ENCODE peak calls at places on chromosome 6, in eight cellular contexts. One of them, this sample, is unnamed.
A peak's percentile ranks its signal among the peaks of the same experiment; 100 is the strongest.

GRCh38 chr6:32087574-32088486 is 21.3 kb downstream of the TNXB start:
- DNase-seq in MM.1S: peak; percentile 49
- DNase-seq in colonic mucosa: peak; percentile 87
- DNase-seq in astrocyte: no peak
- DNase-seq in HCT116: peak; percentile 81
- DNase-seq in GM12878: no peak
- DNase-seq in IMR-90: peak; percentile 46
- DNase-seq in HepG2: peak; percentile 82
- DNase-seq in this sample: peak; percentile 95

GRCh38 chr6:156970595-156971112 is 193.5 kb downstream of the ARID1B start:
- DNase-seq in astrocyte: no peak
- DNase-seq in IMR-90: no peak
- DNase-seq in GM12878: no peak
- DNase-seq in HCT116: no peak
- DNase-seq in MM.1S: no peak
- DNase-seq in colonic mucosa: no peak
- DNase-seq in HepG2: no peak
- DNase-seq in this sample: no peak

GRCh38 chr6:35019831-35020230 is 121.3 kb downstream of the TCP11 start:
- DNase-seq in IMR-90: no peak
- DNase-seq in MM.1S: no peak
- DNase-seq in HCT116: no peak
- DNase-seq in HepG2: no peak
- DNase-seq in GM12878: no peak
- DNase-seq in colonic mucosa: no peak
- DNase-seq in astrocyte: no peak
- DNase-seq in this sample: no peak

GRCh38 chr6:108581237-108581931 is 20.7 kb downstream of the FOXO3 start:
- DNase-seq in HCT116: no peak
- DNase-seq in HepG2: no peak
- DNase-seq in IMR-90: peak; percentile 84
- DNase-seq in MM.1S: peak; percentile 79
- DNase-seq in colonic mucosa: peak; percentile 43
- DNase-seq in GM12878: no peak
- DNase-seq in astrocyte: peak; percentile 91
- DNase-seq in this sample: no peak

GRCh38 chr6:169641461-169642085 is 60.3 kb downstream of the WDR27 start:
- DNase-seq in colonic mucosa: no peak
- DNase-seq in HCT116: no peak
- DNase-seq in HepG2: no peak
- DNase-seq in IMR-90: no peak
- DNase-seq in GM12878: no peak
- DNase-seq in MM.1S: no peak
- DNase-seq in astrocyte: no peak
- DNase-seq in this sample: no peak

GRCh38 chr6:38100380-38100779 is 280.9 kb downstream of the ZFAND3 start:
- DNase-seq in colonic mucosa: no peak
- DNase-seq in astrocyte: no peak
- DNase-seq in HepG2: no peak
- DNase-seq in IMR-90: no peak
- DNase-seq in HCT116: no peak
- DNase-seq in GM12878: peak; percentile 5
- DNase-seq in MM.1S: no peak
- DNase-seq in this sample: no peak

GRCh38 chr6:35024601-35025054 is 116.5 kb downstream of the TCP11 start:
- DNase-seq in HCT116: peak; percentile 29
- DNase-seq in astrocyte: peak; percentile 64
- DNase-seq in colonic mucosa: peak; percentile 67
- DNase-seq in MM.1S: no peak
- DNase-seq in HepG2: peak; percentile 28
- DNase-seq in GM12878: no peak
- DNase-seq in IMR-90: peak; percentile 45
- DNase-seq in this sample: no peak

GRCh38 chr6:98239057-98239456 is 595.3 kb upstream of the POU3F2 start:
- DNase-seq in HCT116: no peak
- DNase-seq in MM.1S: no peak
- DNase-seq in IMR-90: no peak
- DNase-seq in colonic mucosa: no peak
- DNase-seq in GM12878: no peak
- DNase-seq in HepG2: no peak
- DNase-seq in astrocyte: no peak
- DNase-seq in this sample: no peak

GRCh38 chr6:42263165-42263852 is 45.6 kb upstream of the MRPS10 start:
- DNase-seq in HepG2: no peak
- DNase-seq in IMR-90: no peak
- DNase-seq in HCT116: no peak
- DNase-seq in colonic mucosa: no peak
- DNase-seq in GM12878: no peak
- DNase-seq in astrocyte: peak; percentile 34
- DNase-seq in MM.1S: no peak
- DNase-seq in this sample: peak; percentile 81

GRCh38 chr6:42260424-42260888 is 42.8 kb upstream of the MRPS10 start:
- DNase-seq in MM.1S: no peak
- DNase-seq in IMR-90: no peak
- DNase-seq in GM12878: no peak
- DNase-seq in HCT116: peak; percentile 83
- DNase-seq in astrocyte: no peak
- DNase-seq in colonic mucosa: no peak
- DNase-seq in HepG2: peak; percentile 44
- DNase-seq in this sample: peak; percentile 87

GRCh38 chr6:42259286-42259685 is 41.6 kb upstream of the MRPS10 start:
- DNase-seq in HCT116: no peak
- DNase-seq in MM.1S: no peak
- DNase-seq in IMR-90: no peak
- DNase-seq in GM12878: no peak
- DNase-seq in colonic mucosa: no peak
- DNase-seq in astrocyte: no peak
- DNase-seq in HepG2: no peak
- DNase-seq in this sample: peak; percentile 85

GRCh38 chr6:42259841-42260395 is 42.3 kb upstream of the MRPS10 start:
- DNase-seq in HepG2: no peak
- DNase-seq in IMR-90: no peak
- DNase-seq in MM.1S: no peak
- DNase-seq in colonic mucosa: no peak
- DNase-seq in GM12878: no peak
- DNase-seq in astrocyte: no peak
- DNase-seq in HCT116: no peak
- DNase-seq in this sample: peak; percentile 81

DNA sequence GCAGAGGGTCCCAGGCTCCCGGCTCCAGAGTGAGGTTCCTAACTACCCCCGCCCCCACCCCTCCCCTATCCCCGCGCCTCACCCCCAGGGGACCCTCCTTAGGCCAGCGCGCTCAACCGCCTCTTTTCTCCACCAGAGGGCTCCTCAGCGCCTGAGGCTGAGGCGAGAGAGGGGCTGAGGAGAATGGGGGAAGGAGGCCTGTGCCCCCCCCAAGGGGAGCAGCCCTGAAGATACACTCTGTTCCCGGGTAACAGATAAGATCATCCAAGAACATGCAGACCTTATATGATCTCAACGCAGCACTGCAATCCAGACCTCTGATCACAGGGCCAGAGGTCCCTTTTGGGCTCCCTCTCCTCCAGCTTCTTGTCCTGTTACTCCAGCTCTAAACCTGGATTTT is 43.3 kb upstream of the MRPS10 start:
- DNase-seq in colonic mucosa: no peak
- DNase-seq in HepG2: no peak
- DNase-seq in GM12878: no peak
- DNase-seq in HCT116: no peak
- DNase-seq in astrocyte: no peak
- DNase-seq in IMR-90: no peak
- DNase-seq in MM.1S: no peak
- DNase-seq in this sample: peak; percentile 92
- TF ChIP-seq CTCF in colonic mucosa: peak; percentile 40
- TF ChIP-seq CTCF in HepG2: peak; percentile 56
- TF ChIP-seq CTCF in GM12878: peak; percentile 47
- TF ChIP-seq CTCF in HCT116: peak; percentile 58
- TF ChIP-seq CTCF in astrocyte: peak; percentile 6
- TF ChIP-seq CTCF in IMR-90: peak; percentile 47
- TF ChIP-seq CTCF in MM.1S: peak; percentile 37
- TF ChIP-seq CTCF in this sample: no peak

GRCh38 chr6:47286301-47286700 is 23.4 kb downstream of the TNFRSF21 start:
- DNase-seq in GM12878: no peak
- DNase-seq in HepG2: no peak
- DNase-seq in colonic mucosa: no peak
- DNase-seq in IMR-90: no peak
- DNase-seq in MM.1S: no peak
- DNase-seq in astrocyte: no peak
- DNase-seq in HCT116: no peak
- DNase-seq in this sample: no peak

GRCh38 chr6:47288245-47289090 is 21.2 kb downstream of the TNFRSF21 start:
- DNase-seq in colonic mucosa: no peak
- DNase-seq in HepG2: no peak
- DNase-seq in MM.1S: no peak
- DNase-seq in HCT116: no peak
- DNase-seq in GM12878: no peak
- DNase-seq in IMR-90: no peak
- DNase-seq in astrocyte: no peak
- DNase-seq in this sample: no peak

GRCh38 chr6:47292027-47292426 is 17.7 kb downstream of the TNFRSF21 start:
- DNase-seq in HepG2: no peak
- DNase-seq in IMR-90: no peak
- DNase-seq in GM12878: no peak
- DNase-seq in HCT116: no peak
- DNase-seq in astrocyte: no peak
- DNase-seq in MM.1S: no peak
- DNase-seq in colonic mucosa: no peak
- DNase-seq in this sample: no peak

GRCh38 chr6:47292944-47293343 is 16.8 kb downstream of the TNFRSF21 start:
- DNase-seq in GM12878: no peak
- DNase-seq in astrocyte: peak; percentile 52
- DNase-seq in colonic mucosa: no peak
- DNase-seq in HCT116: no peak
- DNase-seq in HepG2: peak; percentile 24
- DNase-seq in MM.1S: no peak
- DNase-seq in IMR-90: peak; percentile 35
- DNase-seq in this sample: no peak

DNA sequence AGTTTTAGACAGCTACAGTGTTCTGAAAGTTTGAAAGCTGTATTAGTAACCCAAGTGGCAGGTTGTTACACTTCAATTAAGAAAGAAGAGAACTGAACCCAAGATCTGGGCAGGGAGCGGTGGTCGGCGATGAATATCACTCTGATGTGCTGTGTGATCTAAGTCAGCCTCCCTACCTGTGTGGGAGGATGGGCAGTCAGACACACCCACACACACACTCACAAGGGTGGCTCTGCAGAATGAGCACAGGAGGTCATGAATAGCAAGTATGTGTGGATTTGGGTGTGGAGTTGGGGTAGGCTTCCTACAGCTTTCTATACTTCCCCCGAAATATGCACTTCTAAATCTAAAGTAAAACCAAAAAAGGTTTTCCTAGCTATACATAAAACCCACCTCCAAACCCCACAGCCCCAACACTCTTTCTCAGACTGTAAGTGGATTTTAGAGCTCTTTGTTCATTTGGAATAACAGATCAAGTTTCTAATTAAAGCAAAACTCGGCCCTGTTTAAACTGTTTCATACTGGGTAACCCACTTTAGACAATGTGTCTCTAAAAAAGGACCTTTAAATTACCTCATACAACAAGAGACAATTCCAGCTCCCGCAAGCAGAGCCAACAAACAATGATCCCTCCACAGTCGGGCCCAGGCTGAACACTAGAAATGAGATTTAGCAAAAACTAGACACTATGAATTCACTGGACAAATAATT is 19.4 kb downstream of the TNFRSF21 start:
- DNase-seq in MM.1S: no peak
- DNase-seq in astrocyte: no peak
- DNase-seq in IMR-90: no peak
- DNase-seq in HCT116: no peak
- DNase-seq in GM12878: no peak
- DNase-seq in HepG2: no peak
- DNase-seq in colonic mucosa: no peak
- DNase-seq in this sample: no peak
- H3K36me3 ChIP-seq in MM.1S: no peaks in the 10 kb centered on the region
- H3K36me3 ChIP-seq in astrocyte: peaks cover 4% of the 10 kb centered on the region
- H3K36me3 ChIP-seq in IMR-90: peaks cover 3% of the 10 kb centered on the region
- H3K36me3 ChIP-seq in HCT116: no peaks in the 10 kb centered on the region
- H3K36me3 ChIP-seq in GM12878: no peaks in the 10 kb centered on the region
- H3K36me3 ChIP-seq in HepG2: peaks cover 14% of the 10 kb centered on the region
- H3K36me3 ChIP-seq in colonic mucosa: no peaks in the 10 kb centered on the region
- H3K36me3 ChIP-seq in this sample: peaks cover 6% of the 10 kb centered on the region

GRCh38 chr6:111486921-111487320 is 3.9 kb upstream of the REV3L start:
- DNase-seq in colonic mucosa: no peak
- DNase-seq in astrocyte: no peak
- DNase-seq in HepG2: no peak
- DNase-seq in MM.1S: no peak
- DNase-seq in HCT116: no peak
- DNase-seq in GM12878: no peak
- DNase-seq in IMR-90: no peak
- DNase-seq in this sample: no peak

GRCh38 chr6:111486475-111486874 is 3.5 kb upstream of the REV3L start:
- DNase-seq in GM12878: no peak
- DNase-seq in IMR-90: no peak
- DNase-seq in HCT116: no peak
- DNase-seq in astrocyte: no peak
- DNase-seq in HepG2: no peak
- DNase-seq in MM.1S: no peak
- DNase-seq in colonic mucosa: no peak
- DNase-seq in this sample: no peak

GRCh38 chr6:111484655-111484974 is 1.6 kb upstream of the REV3L start:
- DNase-seq in IMR-90: peak; percentile 11
- DNase-seq in GM12878: no peak
- DNase-seq in HCT116: no peak
- DNase-seq in astrocyte: no peak
- DNase-seq in HepG2: peak; percentile 29
- DNase-seq in MM.1S: peak; percentile 11
- DNase-seq in colonic mucosa: no peak
- DNase-seq in this sample: no peak

GRCh38 chr6:111483736-111484654 is 977 bp upstream of the REV3L start:
- DNase-seq in MM.1S: peak; percentile 88
- DNase-seq in colonic mucosa: peak; percentile 93
- DNase-seq in GM12878: peak; percentile 69
- DNase-seq in IMR-90: peak; percentile 97
- DNase-seq in astrocyte: peak; percentile 98
- DNase-seq in HCT116: peak; percentile 72
- DNase-seq in HepG2: peak; percentile 94
- DNase-seq in this sample: peak; percentile 98

GRCh38 chr6:111485316-111485715 is 2.3 kb upstream of the REV3L start:
- DNase-seq in colonic mucosa: no peak
- DNase-seq in MM.1S: no peak
- DNase-seq in HepG2: no peak
- DNase-seq in HCT116: no peak
- DNase-seq in IMR-90: peak; percentile 29
- DNase-seq in GM12878: no peak
- DNase-seq in astrocyte: no peak
- DNase-seq in this sample: no peak
- H3K9ac ChIP-seq in colonic mucosa: no peak overlapping the region
- H3K9ac ChIP-seq in MM.1S: no peak overlapping the region
- H3K9ac ChIP-seq in HepG2: peak overlapping the region; percentile 95
- H3K9ac ChIP-seq in HCT116: no peak overlapping the region
- H3K9ac ChIP-seq in IMR-90: no peak overlapping the region
- H3K9ac ChIP-seq in GM12878: peak overlapping the region; percentile 96
- H3K9ac ChIP-seq in astrocyte: no peak overlapping the region
- H3K9ac ChIP-seq in this sample: no peak overlapping the region

GRCh38 chr6:132512342-132512637 is 626 bp downstream of the STX7 start:
- DNase-seq in GM12878: no peak
- DNase-seq in colonic mucosa: no peak
- DNase-seq in IMR-90: no peak
- DNase-seq in astrocyte: no peak
- DNase-seq in HCT116: no peak
- DNase-seq in MM.1S: no peak
- DNase-seq in HepG2: no peak
- DNase-seq in this sample: no peak

GRCh38 chr6:132512638-132513632 is at the start of gene STX7:
- DNase-seq in HCT116: peak; percentile 75
- DNase-seq in GM12878: peak; percentile 48
- DNase-seq in astrocyte: peak; percentile 74
- DNase-seq in IMR-90: peak; percentile 81
- DNase-seq in HepG2: peak; percentile 91
- DNase-seq in colonic mucosa: peak; percentile 94
- DNase-seq in MM.1S: peak; percentile 93
- DNase-seq in this sample: peak; percentile 96

GRCh38 chr6:132511836-132512230 is 1.1 kb downstream of the STX7 start:
- DNase-seq in HepG2: no peak
- DNase-seq in GM12878: no peak
- DNase-seq in IMR-90: no peak
- DNase-seq in HCT116: no peak
- DNase-seq in astrocyte: no peak
- DNase-seq in MM.1S: no peak
- DNase-seq in colonic mucosa: no peak
- DNase-seq in this sample: no peak

GRCh38 chr6:132515386-132515785 is 2.5 kb upstream of the STX7 start:
- DNase-seq in HCT116: no peak
- DNase-seq in IMR-90: no peak
- DNase-seq in HepG2: no peak
- DNase-seq in GM12878: no peak
- DNase-seq in MM.1S: no peak
- DNase-seq in colonic mucosa: no peak
- DNase-seq in astrocyte: no peak
- DNase-seq in this sample: no peak

GRCh38 chr6:132513821-132514545 is 1.1 kb upstream of the STX7 start:
- DNase-seq in GM12878: no peak
- DNase-seq in HCT116: no peak
- DNase-seq in IMR-90: no peak
- DNase-seq in HepG2: peak; percentile 37
- DNase-seq in colonic mucosa: no peak
- DNase-seq in MM.1S: peak; percentile 39
- DNase-seq in astrocyte: no peak
- DNase-seq in this sample: no peak
- TF ChIP-seq CTCF in GM12878: no peak
- TF ChIP-seq CTCF in HCT116: no peak
- TF ChIP-seq CTCF in IMR-90: no peak
- TF ChIP-seq CTCF in HepG2: no peak
- TF ChIP-seq CTCF in colonic mucosa: no peak
- TF ChIP-seq CTCF in MM.1S: no peak
- TF ChIP-seq CTCF in astrocyte: no peak
- TF ChIP-seq CTCF in this sample: no peak

This sample was measured in kidney.